ENCODE peak calls at places on chromosomes 13 and 19, in five cellular contexts. T is left ventricle myocardium superior, C is Caki2, F is T-helper 9 cell, K is A172. L is an unnamed sample.

GRCh38 chr13:91946498-91947070 is 548.2 kb downstream of the GPC5 start:
- DNase-seq in C (peak), T (no peak), K (peak), F (no peak), L (peak)

GRCh38 chr13:40508112-40508511 is 158.3 kb downstream of the FOXO1 start:
- DNase-seq in C (peak), T (no peak), K (no peak), F (no peak), L (no peak)

GRCh38 chr19:44005968-44006367 is 3.2 kb downstream of the ZNF230 start:
- DNase-seq in T (no peak), K (no peak), C (no peak), F (no peak), L (no peak)

GRCh38 chr19:53530622-53531021 is 7.3 kb upstream of the ZNF331 start:
- DNase-seq in T (no peak), K (no peak), C (no peak), F (no peak), L (no peak)

GRCh38 chr19:2782357-2782935 is 627 bp downstream of the SGTA start:
- DNase-seq in F (no peak), T (no peak), C (no peak), K (peak), L (no peak)

GRCh38 chr13:59545007-59545406 is 618.7 kb downstream of the DIAPH3 start:
- DNase-seq in T (no peak), F (no peak), C (no peak), K (no peak), L (no peak)

GRCh38 chr13:113995051-113995601 is 21.2 kb upstream of the C13orf46 start:
- DNase-seq in F (no peak), C (no peak), T (peak), K (no peak), L (no peak)

GRCh38 chr13:44368062-44368591 is 5.5 kb upstream of the SERP2 start:
- DNase-seq in C (no peak), F (no peak), T (no peak), K (peak), L (peak)

GRCh38 chr19:50817941-50818858 is 5.4 kb downstream of the KLK1 start:
- DNase-seq in T (peak), F (no peak), C (peak), K (no peak), L (peak)

GRCh38 chr13:53821632-53822031 is 793.0 kb downstream of the OLFM4 start:
- DNase-seq in K (no peak), T (peak), F (no peak), C (no peak), L (no peak)

GRCh38 chr13:27528908-27529307 is 78.5 kb upstream of the MTIF3 start:
- DNase-seq in K (no peak), C (no peak), F (no peak), T (no peak), L (no peak)

GRCh38 chr19:36093687-36094086 is 17.3 kb upstream of the OVOL3 start:
- DNase-seq in K (no peak), T (peak), F (no peak), C (no peak), L (no peak)

GRCh38 chr13:20195846-20196245 is 3.1 kb upstream of the GJB2 start:
- DNase-seq in F (no peak), K (no peak), C (no peak), T (no peak), L (no peak)

GRCh38 chr13:94704347-94705080 is 7.8 kb downstream of the SOX21 start:
- DNase-seq in F (no peak), T (no peak), K (no peak), C (no peak), L (no peak)

GRCh38 chr19:28235606-28236125 is 977.3 kb downstream of the UQCRFS1 start:
- DNase-seq in K (no peak), T (no peak), F (no peak), C (no peak), L (no peak)

GRCh38 chr19:49347835-49348234 is 12.6 kb downstream of the CD37 start:
- DNase-seq in F (no peak), C (peak), K (peak), T (no peak), L (peak)

GRCh38 chr19:7618771-7619510 is 10.4 kb downstream of the XAB2 start:
- DNase-seq in C (no peak), K (no peak), F (no peak), T (no peak), L (no peak)

GRCh38 chr13:41365636-41366035 is 54.6 kb downstream of the NAA16 start:
- DNase-seq in F (no peak), T (no peak), C (no peak), K (no peak), L (no peak)

GRCh38 chr19:39410620-39411005 is 1.9 kb upstream of the PLEKHG2 start:
- DNase-seq in C (no peak), K (no peak), T (no peak), F (no peak), L (no peak)

GRCh38 chr19:55247621-55248099 is 11.2 kb downstream of the PPP6R1 start:
- DNase-seq in F (no peak), K (no peak), C (peak), T (peak), L (no peak)

GRCh38 chr19:32876236-32876918 is 6.8 kb upstream of the SLC7A9 start:
- DNase-seq in C (no peak), F (no peak), K (peak), T (no peak), L (no peak)

GRCh38 chr13:95267662-95268369 is 33.4 kb downstream of the ABCC4 start:
- DNase-seq in T (no peak), C (peak), F (no peak), K (peak), L (no peak)

GRCh38 chr13:112078879-112079526 is 12.1 kb downstream of the SOX1 start:
- DNase-seq in F (no peak), T (no peak), C (no peak), K (no peak), L (no peak)

GRCh38 chr19:15091918-15092753 is 10.1 kb downstream of the OR1I1 start:
- DNase-seq in C (peak), T (no peak), F (no peak), K (peak), L (peak)

GRCh38 chr19:4592445-4592844 is 33.0 kb upstream of the SEMA6B start:
- DNase-seq in F (no peak), T (no peak), C (no peak), K (no peak), L (no peak)

GRCh38 chr19:49130325-49130724 is 11.0 kb downstream of the PPFIA3 start:
- DNase-seq in K (no peak), T (no peak), C (no peak), F (no peak), L (no peak)

GRCh38 chr19:3725640-3726310 is 17.6 kb downstream of the TJP3 start:
- DNase-seq in C (peak), T (no peak), K (peak), F (no peak), L (peak)

GRCh38 chr13:114027046-114027760 is 53.3 kb upstream of the C13orf46 start:
- DNase-seq in C (no peak), K (no peak), F (no peak), T (peak), L (no peak)

GRCh38 chr13:40146586-40147240 is 491.3 kb downstream of the COG6 start:
- DNase-seq in K (no peak), F (no peak), C (no peak), T (no peak), L (no peak)

GRCh38 chr13:50645092-50645491 is 198.4 kb downstream of the DLEU7 start:
- DNase-seq in F (no peak), C (no peak), K (peak), T (no peak), L (no peak)

GRCh38 chr13:39370554-39370953 is 232.4 kb downstream of the LHFPL6 start:
- DNase-seq in F (no peak), T (peak), K (no peak), C (no peak), L (no peak)

GRCh38 chr19:14758816-14759215 is 19.5 kb downstream of the ADGRE2 start:
- DNase-seq in K (no peak), F (no peak), C (peak), T (no peak), L (no peak)